ENCODE peak calls at places on chromosomes 3 and 15, in five cellular contexts. H is GM12878, S is K562, U is HCT116, R is H1. J is an unnamed sample.

GRCh38 chr3:136105044-136105443 is 91.1 kb downstream of the MSL2 start:
- DNase-seq in U (no peak), H (no peak), R (no peak), S (no peak), J (no peak)

GRCh38 chr3:76972624-76973296 is 67.1 kb upstream of the ROBO2 start:
- DNase-seq in U (no peak), S (no peak), H (no peak), R (no peak), J (no peak)

GRCh38 chr15:28918141-28918983 is 32.6 kb downstream of the APBA2 start:
- DNase-seq in H (no peak), S (peak), R (peak), U (peak), J (peak)

GRCh38 chr3:152448091-152448490 is 179.4 kb downstream of the MBNL1 start:
- DNase-seq in U (no peak), H (no peak), S (no peak), R (no peak), J (no peak)

GRCh38 chr3:13244695-13245449 is 171.6 kb upstream of the IQSEC1 start:
- DNase-seq in H (no peak), U (no peak), S (no peak), R (no peak), J (no peak)

GRCh38 chr15:48634096-48634495 is 11.4 kb downstream of the FBN1 start:
- DNase-seq in S (no peak), R (no peak), U (no peak), H (no peak), J (peak)

GRCh38 chr3:195189821-195190220 is 81.1 kb downstream of the XXYLT1 start:
- DNase-seq in R (no peak), U (no peak), S (no peak), H (no peak), J (no peak)

GRCh38 chr3:55802816-55803215 is 315.7 kb upstream of the WNT5A start:
- DNase-seq in S (no peak), R (no peak), H (no peak), U (no peak), J (no peak)

GRCh38 chr3:183587337-183587736 is 31.8 kb upstream of the KLHL6 start:
- DNase-seq in H (no peak), S (no peak), U (no peak), R (no peak), J (no peak)

GRCh38 chr3:161305095-161305991 is 66.0 kb downstream of the SPTSSB start:
- DNase-seq in U (no peak), R (no peak), H (no peak), S (peak), J (no peak)

GRCh38 chr3:61521229-61521628 is 40.1 kb upstream of the PTPRG start:
- DNase-seq in R (no peak), U (no peak), H (peak), S (no peak), J (no peak)

GRCh38 chr15:62845239-62846126 is 197.1 kb upstream of the TPM1 start:
- DNase-seq in S (no peak), H (no peak), U (no peak), R (no peak), J (no peak)

GRCh38 chr15:50471072-50471471 is 46.9 kb downstream of the USP8 start:
- DNase-seq in S (no peak), U (no peak), R (no peak), H (no peak), J (no peak)

GRCh38 chr3:48433472-48434118 is 3.7 kb upstream of the PLXNB1 start:
- DNase-seq in R (no peak), U (no peak), H (no peak), S (no peak), J (peak)

GRCh38 chr15:67125589-67126502 is 60.4 kb downstream of the SMAD3 start:
- DNase-seq in R (no peak), U (peak), H (no peak), S (peak), J (peak)

GRCh38 chr15:90013503-90013937 is 12.4 kb downstream of the ZNF710 start:
- DNase-seq in R (no peak), H (no peak), S (no peak), U (no peak), J (no peak)

GRCh38 chr3:46908294-46908985 is 30.9 kb downstream of the PTH1R start:
- DNase-seq in H (no peak), U (no peak), R (no peak), S (no peak), J (peak)

GRCh38 chr3:184952671-184953070 is 140.7 kb downstream of the VPS8 start:
- DNase-seq in U (no peak), R (no peak), S (no peak), H (no peak), J (no peak)

GRCh38 chr15:90035835-90036220 is 34.7 kb downstream of the ZNF710 start:
- DNase-seq in H (no peak), R (no peak), S (no peak), U (no peak), J (no peak)

GRCh38 chr3:15063238-15063637 is 1.9 kb downstream of the MRPS25 start:
- DNase-seq in H (no peak), U (no peak), S (no peak), R (no peak), J (peak)

GRCh38 chr3:194377708-194378107 is 8.2 kb upstream of the LRRC15 start:
- DNase-seq in U (no peak), R (no peak), S (no peak), H (no peak), J (no peak)

DNA sequence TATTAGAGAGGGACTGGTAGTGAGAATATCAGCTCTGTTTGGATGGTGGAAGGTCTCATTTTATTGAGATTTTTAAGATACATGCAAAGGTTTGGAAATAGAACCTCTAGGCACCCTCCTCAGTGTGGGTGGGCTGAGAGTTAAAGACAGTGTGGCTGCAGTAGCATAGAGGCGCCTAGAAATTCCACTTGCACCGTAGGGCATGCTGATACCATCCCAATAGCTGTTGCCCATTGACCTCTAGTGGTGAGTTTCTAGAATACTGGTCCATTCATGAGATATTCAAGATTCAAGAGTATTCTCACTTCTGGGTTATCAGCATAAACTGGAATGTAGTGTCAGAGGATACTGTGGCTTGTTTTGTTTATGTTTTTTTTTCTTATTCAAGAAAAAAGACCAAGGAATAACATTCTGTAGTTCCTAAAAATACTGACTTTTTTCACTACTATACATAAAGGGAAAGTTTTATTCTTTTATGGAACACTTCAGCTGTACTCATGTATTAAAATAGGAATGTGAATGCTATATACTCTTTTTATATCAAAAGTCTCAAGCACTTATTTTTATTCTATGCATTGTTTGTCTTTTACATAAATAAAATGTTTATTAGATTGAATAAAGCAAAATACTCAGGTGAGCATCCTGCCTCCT is 87.2 kb downstream of the TGFBR2 start:
- DNase-seq in S (peak), U (peak), R (no peak), H (peak), J (peak)
- TF ChIP-seq JUND in S (no peak), U (no peak), R (no peak), H (no peak), J (no peak)

GRCh38 chr3:134079111-134079531 is 49.4 kb upstream of the SLCO2A1 start:
- DNase-seq in R (no peak), H (no peak), U (no peak), S (no peak), J (no peak)
- TF ChIP-seq JUND in R (no peak), H (no peak), U (no peak), S (no peak), J (no peak)

DNA sequence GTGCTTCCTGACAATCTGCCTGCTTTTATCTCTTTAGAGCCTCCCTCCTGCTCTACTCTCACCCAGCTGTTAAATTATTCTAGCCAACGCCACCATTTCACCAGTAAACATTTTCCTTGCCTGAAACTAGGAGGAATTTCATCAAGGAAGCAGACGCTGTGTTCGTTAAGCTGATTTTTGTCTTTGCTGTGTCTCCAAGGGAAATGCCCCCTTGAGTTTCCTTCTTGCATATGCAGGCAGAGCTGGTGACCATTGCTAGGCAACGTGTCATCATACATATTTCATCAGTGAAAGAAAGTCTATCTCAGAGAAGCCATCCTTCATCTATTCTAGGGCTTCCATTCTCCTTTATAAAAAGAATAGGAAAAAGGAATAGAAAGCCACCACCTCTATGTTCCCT is 87.0 kb upstream of the ST8SIA2 start:
- DNase-seq in U (peak), H (no peak), R (no peak), S (no peak), J (no peak)
- TF ChIP-seq JUND in U (no peak), H (no peak), R (no peak), S (no peak), J (no peak)

DNA sequence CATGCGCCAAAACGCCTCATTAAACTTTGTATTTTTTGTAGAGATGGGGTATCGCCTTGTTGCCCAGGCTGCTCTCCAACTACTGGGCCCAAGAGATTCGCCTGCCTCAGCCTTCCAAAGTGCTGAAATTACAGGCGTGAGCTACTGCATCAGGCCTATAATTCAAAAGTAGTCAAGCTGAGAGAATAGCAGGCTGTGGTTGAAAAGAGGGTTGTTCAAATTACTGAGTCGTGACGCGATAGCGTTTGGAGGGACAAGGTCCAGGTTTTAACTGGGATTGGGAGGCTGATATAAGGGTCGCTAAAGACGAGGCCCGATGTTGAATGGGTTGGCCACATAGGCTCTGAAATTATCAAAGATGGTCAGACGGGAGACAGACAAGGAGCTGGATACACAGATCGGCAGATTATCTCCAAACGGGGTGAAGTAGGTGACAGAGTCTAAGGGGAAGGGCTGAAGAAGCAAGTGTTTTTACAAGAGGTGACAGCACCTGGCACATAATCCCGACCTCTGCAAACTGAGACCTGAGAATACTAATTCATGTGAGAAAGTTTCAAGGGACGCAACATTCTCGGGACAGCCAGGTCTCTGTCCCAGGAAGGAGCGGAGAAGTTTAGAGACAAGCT is 772 bp upstream of the ARID3B start:
- DNase-seq in U (no peak), H (no peak), R (no peak), S (no peak), J (peak)
- TF ChIP-seq JUND in U (no peak), H (no peak), R (no peak), S (no peak), J (no peak)

GRCh38 chr3:66144792-66145733 is 75.7 kb upstream of the SLC25A26 start:
- DNase-seq in U (no peak), S (no peak), H (no peak), R (no peak), J (no peak)
- TF ChIP-seq JUND in U (peak), S (no peak), H (no peak), R (no peak), J (no peak)

DNA sequence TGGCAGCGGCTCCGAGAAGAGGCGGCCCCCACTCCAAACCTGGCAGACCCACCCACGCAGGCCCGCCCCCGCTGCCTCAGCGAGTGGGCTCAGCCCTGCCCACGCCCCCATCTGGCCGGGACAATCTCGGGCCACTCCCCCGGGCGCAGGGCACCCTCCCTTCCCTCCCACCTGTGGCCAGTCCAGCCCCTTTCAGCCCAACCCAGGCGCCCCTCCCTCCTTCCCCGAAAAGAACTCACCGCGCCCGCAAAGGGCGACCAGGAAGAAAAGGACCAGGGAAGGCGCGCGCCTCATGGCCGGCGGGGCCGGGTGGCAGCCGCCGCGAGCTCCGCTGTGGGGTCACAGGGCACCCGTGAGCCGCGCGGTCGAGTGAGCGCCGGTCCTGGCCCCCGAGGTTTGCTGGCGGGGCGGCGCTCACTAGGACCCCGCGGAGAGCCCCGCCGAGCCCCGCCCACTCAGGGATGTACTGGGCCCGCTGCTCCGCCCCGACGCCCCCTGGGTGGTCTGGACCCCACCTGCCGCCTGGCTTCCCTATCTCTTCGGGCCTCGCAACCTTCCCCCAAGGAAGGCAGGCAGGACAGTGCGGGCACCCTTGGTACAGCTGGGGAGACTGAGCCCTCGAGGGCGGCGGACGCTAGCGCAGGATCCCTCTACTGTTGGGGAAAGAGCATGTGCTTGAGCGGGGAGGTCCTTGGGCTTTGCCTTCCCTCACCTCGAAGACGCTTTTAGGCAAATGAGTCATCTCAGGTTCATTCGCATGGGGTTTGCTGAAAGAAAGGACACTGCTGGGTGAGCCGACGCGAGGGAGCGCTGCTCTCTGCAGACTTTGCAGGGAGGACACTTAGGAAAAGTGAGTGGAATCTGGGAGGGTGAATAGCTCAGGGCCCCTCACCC is at the start of gene CHRNB4:
- DNase-seq in R (peak), H (no peak), U (no peak), S (peak), J (no peak)
- TF ChIP-seq JUND in R (peak), H (no peak), U (no peak), S (peak), J (no peak)

GRCh38 chr15:76333720-76334437 is 2.7 kb upstream of the ISL2 start:
- DNase-seq in U (no peak), S (peak), R (peak), H (no peak), J (peak)

GRCh38 chr15:76334438-76335004 is 2.1 kb upstream of the ISL2 start:
- DNase-seq in H (no peak), S (no peak), R (no peak), U (no peak), J (no peak)

GRCh38 chr15:76335129-76335850 is 1.3 kb upstream of the ISL2 start:
- DNase-seq in U (no peak), R (peak), S (no peak), H (no peak), J (no peak)

GRCh38 chr15:76332796-76333195 is 3.8 kb upstream of the ISL2 start:
- DNase-seq in R (no peak), H (no peak), S (no peak), U (no peak), J (no peak)

GRCh38 chr15:76333309-76333708 is 3.3 kb upstream of the ISL2 start:
- DNase-seq in U (no peak), S (no peak), H (no peak), R (no peak), J (no peak)
- TF ChIP-seq JUND in U (no peak), S (no peak), H (no peak), R (no peak), J (no peak)

J was measured in T47D.